ENCODE peak calls at places on chromosome 12, in six cellular contexts. One of them, this sample, is unnamed.

GRCh38 chr12:112025808-112026375 is 12.7 kb downstream of the ERP29 start:
- DNase-seq in spleen: no peak
- DNase-seq in tibial artery: no peak
- DNase-seq in IMR-90: no peak
- DNase-seq in endothelial cell of umbilical vein: peak
- DNase-seq in GM12865: peak
- DNase-seq in this sample: no peak

GRCh38 chr12:48996794-48997718 is 2.1 kb downstream of the DDN start:
- DNase-seq in spleen: peak
- DNase-seq in tibial artery: peak
- DNase-seq in IMR-90: peak
- DNase-seq in endothelial cell of umbilical vein: peak
- DNase-seq in GM12865: peak
- DNase-seq in this sample: peak

GRCh38 chr12:131985145-131985875 is 35.6 kb downstream of the EP400 start:
- DNase-seq in spleen: peak
- DNase-seq in tibial artery: peak
- DNase-seq in IMR-90: no peak
- DNase-seq in endothelial cell of umbilical vein: no peak
- DNase-seq in GM12865: no peak
- DNase-seq in this sample: peak

GRCh38 chr12:109115758-109116610 is at the start of gene ACACB:
- DNase-seq in spleen: peak
- DNase-seq in tibial artery: peak
- DNase-seq in IMR-90: no peak
- DNase-seq in endothelial cell of umbilical vein: no peak
- DNase-seq in GM12865: no peak
- DNase-seq in this sample: no peak

GRCh38 chr12:22709292-22709691 is 84.3 kb downstream of the ETNK1 start:
- DNase-seq in spleen: no peak
- DNase-seq in tibial artery: no peak
- DNase-seq in IMR-90: no peak
- DNase-seq in endothelial cell of umbilical vein: peak
- DNase-seq in GM12865: peak
- DNase-seq in this sample: no peak

GRCh38 chr12:117018276-117018675 is 80.9 kb downstream of the TESC start:
- DNase-seq in spleen: no peak
- DNase-seq in tibial artery: no peak
- DNase-seq in IMR-90: no peak
- DNase-seq in endothelial cell of umbilical vein: no peak
- DNase-seq in GM12865: no peak
- DNase-seq in this sample: no peak

GRCh38 chr12:75814856-75815754 is 216.5 kb downstream of the PHLDA1 start:
- DNase-seq in spleen: no peak
- DNase-seq in tibial artery: no peak
- DNase-seq in IMR-90: peak
- DNase-seq in endothelial cell of umbilical vein: peak
- DNase-seq in GM12865: peak
- DNase-seq in this sample: no peak

GRCh38 chr12:1619599-1619998 is 9.4 kb upstream of the WNT5B start:
- DNase-seq in spleen: peak
- DNase-seq in tibial artery: peak
- DNase-seq in IMR-90: no peak
- DNase-seq in endothelial cell of umbilical vein: peak
- DNase-seq in GM12865: peak
- DNase-seq in this sample: peak

GRCh38 chr12:84508325-84508861 is 404.2 kb downstream of the SLC6A15 start:
- DNase-seq in spleen: no peak
- DNase-seq in tibial artery: peak
- DNase-seq in IMR-90: peak
- DNase-seq in endothelial cell of umbilical vein: no peak
- DNase-seq in GM12865: peak
- DNase-seq in this sample: no peak

GRCh38 chr12:30585877-30586276 is 109.8 kb downstream of the IPO8 start:
- DNase-seq in spleen: no peak
- DNase-seq in tibial artery: no peak
- DNase-seq in IMR-90: no peak
- DNase-seq in endothelial cell of umbilical vein: no peak
- DNase-seq in GM12865: no peak
- DNase-seq in this sample: no peak

GRCh38 chr12:130571734-130572133 is 144.4 kb downstream of the RIMBP2 start:
- DNase-seq in spleen: no peak
- DNase-seq in tibial artery: no peak
- DNase-seq in IMR-90: no peak
- DNase-seq in endothelial cell of umbilical vein: no peak
- DNase-seq in GM12865: no peak
- DNase-seq in this sample: no peak

GRCh38 chr12:29316772-29317171 is 64.2 kb downstream of the ERGIC2 start:
- DNase-seq in spleen: no peak
- DNase-seq in tibial artery: peak
- DNase-seq in IMR-90: peak
- DNase-seq in endothelial cell of umbilical vein: no peak
- DNase-seq in GM12865: no peak
- DNase-seq in this sample: no peak

GRCh38 chr12:110343114-110343513 is 60.4 kb downstream of the ANAPC7 start:
- DNase-seq in spleen: no peak
- DNase-seq in tibial artery: no peak
- DNase-seq in IMR-90: no peak
- DNase-seq in endothelial cell of umbilical vein: no peak
- DNase-seq in GM12865: no peak
- DNase-seq in this sample: no peak

GRCh38 chr12:103144278-103144677 is 186.8 kb downstream of the ASCL1 start:
- DNase-seq in spleen: no peak
- DNase-seq in tibial artery: no peak
- DNase-seq in IMR-90: no peak
- DNase-seq in endothelial cell of umbilical vein: no peak
- DNase-seq in GM12865: peak
- DNase-seq in this sample: no peak

GRCh38 chr12:75690556-75690955 is 179.1 kb upstream of the KRR1 start:
- DNase-seq in spleen: no peak
- DNase-seq in tibial artery: no peak
- DNase-seq in IMR-90: peak
- DNase-seq in endothelial cell of umbilical vein: no peak
- DNase-seq in GM12865: no peak
- DNase-seq in this sample: no peak

GRCh38 chr12:6872073-6873048 is 742 bp downstream of the SPSB2 start:
- DNase-seq in spleen: peak
- DNase-seq in tibial artery: peak
- DNase-seq in IMR-90: peak
- DNase-seq in endothelial cell of umbilical vein: peak
- DNase-seq in GM12865: peak
- DNase-seq in this sample: peak
- TF ChIP-seq CTCF in spleen: peak
- TF ChIP-seq CTCF in tibial artery: peak
- TF ChIP-seq CTCF in IMR-90: peak
- TF ChIP-seq CTCF in endothelial cell of umbilical vein: peak
- TF ChIP-seq CTCF in GM12865: peak
- TF ChIP-seq CTCF in this sample: peak

DNA sequence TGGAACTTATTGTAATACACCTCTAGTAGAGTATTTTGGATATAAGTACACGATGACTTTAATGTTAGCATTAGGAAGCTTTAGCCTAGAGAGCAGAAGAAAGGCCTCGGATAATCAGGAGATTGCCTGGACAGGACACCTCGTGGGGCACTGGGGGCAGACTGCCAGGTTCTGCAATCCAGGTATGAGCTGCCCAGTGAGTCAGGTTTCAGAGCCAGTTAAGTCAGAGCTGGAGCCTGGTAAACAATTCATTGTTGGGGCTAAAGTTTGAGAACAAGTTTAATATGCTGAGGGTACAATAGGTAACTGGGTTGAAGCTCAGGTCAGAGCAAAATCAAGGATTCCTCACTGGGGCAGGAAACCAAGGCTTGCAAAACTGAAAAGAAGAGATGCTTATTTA is 107.4 kb downstream of the RERGL start:
- DNase-seq in spleen: no peak
- DNase-seq in tibial artery: no peak
- DNase-seq in IMR-90: no peak
- DNase-seq in endothelial cell of umbilical vein: no peak
- DNase-seq in GM12865: no peak
- DNase-seq in this sample: no peak
- TF ChIP-seq CTCF in spleen: no peak
- TF ChIP-seq CTCF in tibial artery: no peak
- TF ChIP-seq CTCF in IMR-90: no peak
- TF ChIP-seq CTCF in endothelial cell of umbilical vein: no peak
- TF ChIP-seq CTCF in GM12865: no peak
- TF ChIP-seq CTCF in this sample: no peak

GRCh38 chr12:63068857-63069442 is 82.1 kb downstream of the AVPR1A start:
- DNase-seq in spleen: no peak
- DNase-seq in tibial artery: no peak
- DNase-seq in IMR-90: peak
- DNase-seq in endothelial cell of umbilical vein: peak
- DNase-seq in GM12865: peak
- DNase-seq in this sample: no peak
- TF ChIP-seq CTCF in spleen: peak
- TF ChIP-seq CTCF in tibial artery: peak
- TF ChIP-seq CTCF in IMR-90: peak
- TF ChIP-seq CTCF in endothelial cell of umbilical vein: peak
- TF ChIP-seq CTCF in GM12865: peak
- TF ChIP-seq CTCF in this sample: peak

DNA sequence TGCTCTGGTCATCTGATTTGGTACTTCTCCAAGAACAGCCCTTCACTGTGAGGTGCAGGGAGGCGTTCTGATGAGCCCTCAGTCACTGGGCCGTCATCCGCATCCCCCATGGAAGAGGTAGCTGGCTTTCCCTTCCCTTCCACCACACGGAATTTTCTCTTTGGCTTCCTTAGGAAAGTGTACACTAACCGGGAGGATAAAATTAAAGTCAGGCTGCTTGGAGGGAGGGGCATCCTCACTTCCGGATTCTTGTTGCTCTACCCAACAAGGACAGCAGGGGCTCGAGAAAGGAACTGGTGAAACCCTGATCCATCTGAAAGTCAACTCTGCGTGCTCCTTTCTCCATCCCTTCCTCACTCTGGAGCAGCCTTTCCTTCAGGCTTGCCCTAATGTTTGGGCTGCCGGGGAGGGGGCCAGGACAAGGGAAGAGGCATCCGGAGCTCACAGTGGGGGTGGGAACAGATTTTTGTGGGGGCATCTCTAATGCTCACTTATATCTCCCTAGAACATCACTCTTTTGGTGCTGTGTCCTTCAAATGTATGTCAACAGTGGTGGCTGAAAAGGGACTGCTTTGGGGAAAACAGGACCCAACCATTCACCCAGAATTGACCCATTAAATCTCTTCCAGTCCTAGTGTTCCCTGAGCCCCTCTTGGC is 101.4 kb upstream of the FKBP4 start:
- DNase-seq in spleen: no peak
- DNase-seq in tibial artery: no peak
- DNase-seq in IMR-90: no peak
- DNase-seq in endothelial cell of umbilical vein: no peak
- DNase-seq in GM12865: no peak
- DNase-seq in this sample: no peak
- TF ChIP-seq CTCF in spleen: peak
- TF ChIP-seq CTCF in tibial artery: peak
- TF ChIP-seq CTCF in IMR-90: no peak
- TF ChIP-seq CTCF in endothelial cell of umbilical vein: no peak
- TF ChIP-seq CTCF in GM12865: no peak
- TF ChIP-seq CTCF in this sample: peak

GRCh38 chr12:54159140-54159539 is 29.6 kb downstream of the SMUG1 start:
- DNase-seq in spleen: no peak
- DNase-seq in tibial artery: no peak
- DNase-seq in IMR-90: no peak
- DNase-seq in endothelial cell of umbilical vein: no peak
- DNase-seq in GM12865: peak
- DNase-seq in this sample: no peak
- TF ChIP-seq CTCF in spleen: no peak
- TF ChIP-seq CTCF in tibial artery: no peak
- TF ChIP-seq CTCF in IMR-90: no peak
- TF ChIP-seq CTCF in endothelial cell of umbilical vein: no peak
- TF ChIP-seq CTCF in GM12865: no peak
- TF ChIP-seq CTCF in this sample: no peak

GRCh38 chr12:91991397-91992187 is 154.1 kb downstream of the BTG1 start:
- DNase-seq in spleen: no peak
- DNase-seq in tibial artery: no peak
- DNase-seq in IMR-90: no peak
- DNase-seq in endothelial cell of umbilical vein: peak
- DNase-seq in GM12865: peak
- DNase-seq in this sample: no peak
- TF ChIP-seq CTCF in spleen: peak
- TF ChIP-seq CTCF in tibial artery: no peak
- TF ChIP-seq CTCF in IMR-90: no peak
- TF ChIP-seq CTCF in endothelial cell of umbilical vein: no peak
- TF ChIP-seq CTCF in GM12865: no peak
- TF ChIP-seq CTCF in this sample: no peak